ENCODE peak calls at places on chromosomes 6 and 20, in ten cellular contexts. K is left ventricle myocardium inferior; L is body of pancreas; E is heart right ventricle; X is CD8-positive, alpha-beta T cell; D is esophagus squamous epithelium; F is thoracic aorta; N is fibroblast of lung; Q is pancreas; M is cardiac muscle cell. A is an unnamed sample.

GRCh38 chr20:20370087-20370575 is 2.2 kb downstream of the INSM1 start:
- DNase-seq in D (no peak), L (no peak), E (no peak), Q (no peak), K (no peak), F (no peak), X (no peak), M (no peak), N (no peak), A (no peak)

GRCh38 chr6:122141246-122141645 is 258.2 kb upstream of the HSF2 start:
- DNase-seq in D (no peak), F (no peak), M (no peak), N (no peak), X (no peak), Q (no peak), L (no peak), E (no peak), K (no peak), A (no peak)

GRCh38 chr20:61989741-61990140 is 75.9 kb downstream of the TAF4 start:
- DNase-seq in M (no peak), F (no peak), K (no peak), Q (no peak), N (no peak), X (peak; percentile 19), D (no peak), E (no peak), L (no peak), A (no peak)

GRCh38 chr6:133553652-133554051 is 312.5 kb downstream of the EYA4 start:
- DNase-seq in N (peak; percentile 56), M (peak; percentile 76), K (no peak), D (no peak), Q (peak; percentile 51), F (no peak), L (peak; percentile 65), X (no peak), E (peak; percentile 47), A (no peak)

GRCh38 chr6:84242265-84242664 is 14.8 kb upstream of the CEP162 start:
- DNase-seq in M (no peak), E (no peak), D (no peak), Q (no peak), N (no peak), L (no peak), X (no peak), F (no peak), K (no peak), A (no peak)

GRCh38 chr6:157251565-157252247 is 71.6 kb downstream of the TMEM242 start:
- DNase-seq in L (no peak), F (no peak), N (no peak), M (no peak), X (no peak), Q (no peak), K (no peak), E (no peak), D (no peak), A (no peak)

GRCh38 chr20:32278199-32278643 is 770 bp downstream of the KIF3B start:
- DNase-seq in F (no peak), N (peak; percentile 23), M (no peak), X (no peak), K (no peak), L (no peak), Q (no peak), D (no peak), E (no peak), A (no peak)

GRCh38 chr6:108798672-108799355 is 49.4 kb upstream of the ARMC2 start:
- DNase-seq in M (peak; percentile 22), K (peak; percentile 35), E (peak; percentile 21), F (no peak), L (no peak), Q (no peak), X (peak; percentile 62), N (no peak), D (no peak), A (no peak)

GRCh38 chr6:87798393-87799278 is 96.6 kb upstream of the AKIRIN2 start:
- DNase-seq in Q (no peak), L (no peak), X (no peak), D (no peak), F (no peak), N (no peak), K (no peak), M (no peak), E (no peak), A (no peak)

GRCh38 chr6:10084276-10084993 is 330.4 kb downstream of the TFAP2A start:
- DNase-seq in M (no peak), E (no peak), X (no peak), L (no peak), K (no peak), Q (no peak), D (no peak), N (no peak), F (no peak), A (no peak)

GRCh38 chr6:1481326-1481725 is 92.0 kb downstream of the FOXF2 start:
- DNase-seq in M (no peak), L (no peak), X (no peak), Q (no peak), K (no peak), F (no peak), N (peak; percentile 87), D (no peak), E (no peak), A (no peak)

GRCh38 chr20:35199696-35200095 is 26.8 kb upstream of the MMP24 start:
- DNase-seq in K (no peak), X (no peak), N (peak; percentile 56), F (no peak), E (no peak), L (no peak), D (no peak), Q (no peak), M (no peak), A (no peak)

GRCh38 chr6:163956571-163957407 is 542.3 kb downstream of the QKI start:
- DNase-seq in D (peak; percentile 18), K (peak; percentile 81), Q (peak; percentile 78), E (peak; percentile 90), F (peak; percentile 21), N (peak; percentile 73), M (peak; percentile 89), L (peak; percentile 82), X (peak; percentile 58), A (no peak)

GRCh38 chr6:11744753-11745152 is 33.9 kb downstream of the ADTRP start:
- DNase-seq in E (peak; percentile 84), F (peak; percentile 29), N (peak; percentile 86), D (no peak), Q (peak; percentile 32), X (no peak), L (peak; percentile 84), M (no peak), K (peak; percentile 45), A (peak; percentile 71)

GRCh38 chr20:47704746-47705496 is 80.4 kb downstream of the SULF2 start:
- DNase-seq in L (no peak), K (peak; percentile 39), E (peak; percentile 65), F (no peak), N (peak; percentile 61), D (no peak), X (no peak), M (no peak), Q (no peak), A (no peak)

GRCh38 chr6:170008386-170008785 is 257.0 kb downstream of the ERMARD start:
- DNase-seq in F (no peak), X (no peak), E (no peak), M (no peak), K (no peak), L (no peak), Q (no peak), D (no peak), N (no peak), A (no peak)

GRCh38 chr6:170005680-170006470 is 254.5 kb downstream of the ERMARD start:
- DNase-seq in K (no peak), X (no peak), D (no peak), N (no peak), M (no peak), Q (no peak), E (no peak), F (no peak), L (no peak), A (no peak)

GRCh38 chr6:170006524-170007467 is 255.4 kb downstream of the ERMARD start:
- DNase-seq in D (no peak), E (no peak), F (no peak), K (no peak), L (no peak), N (no peak), M (no peak), Q (no peak), X (no peak), A (no peak)

GRCh38 chr6:170004585-170005210 is 253.3 kb downstream of the ERMARD start:
- DNase-seq in N (no peak), X (no peak), D (no peak), L (no peak), K (no peak), M (no peak), E (no peak), F (no peak), Q (no peak), A (no peak)

GRCh38 chr6:170007468-170008240 is 256.2 kb downstream of the ERMARD start:
- DNase-seq in Q (no peak), K (no peak), F (no peak), D (no peak), L (no peak), E (no peak), X (no peak), N (no peak), M (peak; percentile 5), A (no peak)
- H3K27ac ChIP-seq in Q (no peak overlapping the region), K (no peak overlapping the region), F (no peak overlapping the region), D (no peak overlapping the region), L (no peak overlapping the region), E (no peak overlapping the region), X (no peak overlapping the region), N (no peak overlapping the region), M (no peak overlapping the region), A (no peak overlapping the region)

GRCh38 chr6:41642090-41642959 is 4.1 kb downstream of the MDFI start:
- DNase-seq in K (no peak), D (no peak), N (no peak), M (no peak), L (no peak), X (no peak), Q (no peak), F (no peak), E (no peak), A (no peak)
- H3K4me1 ChIP-seq in K (peaks cover 20% of the 10 kb centered on the region), D (peaks cover 13% of the 10 kb centered on the region), N (no peaks in the 10 kb centered on the region), M (peaks cover 28% of the 10 kb centered on the region), L (peaks cover 16% of the 10 kb centered on the region), X (peaks cover 8% of the 10 kb centered on the region), Q (peaks cover 5% of the 10 kb centered on the region), F (peaks cover 18% of the 10 kb centered on the region), E (peaks cover 15% of the 10 kb centered on the region), A (peaks cover 21% of the 10 kb centered on the region)

GRCh38 chr20:59525500-59526241 is 78.7 kb upstream of the PHACTR3 start:
- DNase-seq in X (peak; percentile 20), L (peak; percentile 51), E (peak; percentile 53), F (no peak), K (peak; percentile 62), M (peak; percentile 86), D (no peak), Q (peak; percentile 63), N (peak; percentile 12), A (no peak)

GRCh38 chr20:59520814-59521213 is 83.5 kb upstream of the PHACTR3 start:
- DNase-seq in N (no peak), K (no peak), E (no peak), D (no peak), L (no peak), M (no peak), F (no peak), Q (no peak), X (no peak), A (no peak)

GRCh38 chr20:59526242-59527225 is 77.8 kb upstream of the PHACTR3 start:
- DNase-seq in D (no peak), N (no peak), Q (no peak), K (no peak), M (peak; percentile 17), L (no peak), F (no peak), E (no peak), X (no peak), A (peak; percentile 62)
- TF ChIP-seq CTCF in D (no peak), N (peak; percentile 34), Q (no peak), K (peak; percentile 23), M (peak; percentile 40), L (no peak), F (no peak), E (peak; percentile 18), X (no peak), A (no peak)

GRCh38 chr20:328596-329324 is 3.4 kb downstream of the SOX12 start:
- DNase-seq in Q (peak; percentile 30), D (no peak), F (no peak), X (no peak), K (no peak), E (no peak), M (no peak), L (no peak), N (no peak), A (no peak)
- H3K27ac ChIP-seq in Q (no peak overlapping the region), D (peak overlapping the region; percentile 98), F (no peak overlapping the region), X (no peak overlapping the region), K (peak overlapping the region; percentile 98), E (no peak overlapping the region), M (peak overlapping the region; percentile 63), L (no peak overlapping the region), N (no peak overlapping the region), A (no peak overlapping the region)

A was measured in left lung.